ENCODE peak calls at places on chromosomes 5 and 9, in seven cellular contexts. One of them, this sample, is unnamed.
A peak's percentile ranks its signal among the peaks of the same experiment; 100 is the strongest.

GRCh38 chr5:96675882-96676281 is 13.7 kb downstream of the CAST start:
- DNase-seq in neural progenitor cell: no peak
- DNase-seq in vagina: no peak
- DNase-seq in AG04450: no peak
- DNase-seq in left ventricle myocardium inferior: no peak
- DNase-seq in A549: no peak
- DNase-seq in HCT116: no peak
- DNase-seq in this sample: no peak

GRCh38 chr5:9363026-9363793 is 182.7 kb downstream of the SEMA5A start:
- DNase-seq in A549: no peak
- DNase-seq in HCT116: no peak
- DNase-seq in left ventricle myocardium inferior: no peak
- DNase-seq in vagina: no peak
- DNase-seq in AG04450: no peak
- DNase-seq in neural progenitor cell: no peak
- DNase-seq in this sample: no peak

GRCh38 chr9:83061036-83061435 is 1.9 kb downstream of the RASEF start:
- DNase-seq in AG04450: no peak
- DNase-seq in A549: peak; percentile 44
- DNase-seq in neural progenitor cell: no peak
- DNase-seq in HCT116: no peak
- DNase-seq in vagina: no peak
- DNase-seq in left ventricle myocardium inferior: no peak
- DNase-seq in this sample: no peak

GRCh38 chr5:107542831-107543231 is 127.9 kb downstream of the EFNA5 start:
- DNase-seq in A549: peak; percentile 74
- DNase-seq in HCT116: no peak
- DNase-seq in vagina: peak; percentile 92
- DNase-seq in neural progenitor cell: no peak
- DNase-seq in left ventricle myocardium inferior: peak; percentile 74
- DNase-seq in AG04450: peak; percentile 10
- DNase-seq in this sample: peak; percentile 45

GRCh38 chr5:93800988-93801811 is 59.8 kb upstream of the POU5F2 start:
- DNase-seq in vagina: no peak
- DNase-seq in AG04450: no peak
- DNase-seq in A549: no peak
- DNase-seq in HCT116: peak; percentile 66
- DNase-seq in neural progenitor cell: peak; percentile 63
- DNase-seq in left ventricle myocardium inferior: no peak
- DNase-seq in this sample: peak; percentile 39

GRCh38 chr9:114460513-114461225 is 44.6 kb downstream of the WHRN start:
- DNase-seq in vagina: no peak
- DNase-seq in left ventricle myocardium inferior: no peak
- DNase-seq in neural progenitor cell: no peak
- DNase-seq in AG04450: no peak
- DNase-seq in HCT116: no peak
- DNase-seq in A549: no peak
- DNase-seq in this sample: no peak

GRCh38 chr5:127957701-127958190 is 125.8 kb upstream of the SLC12A2 start:
- DNase-seq in HCT116: no peak
- DNase-seq in A549: no peak
- DNase-seq in neural progenitor cell: no peak
- DNase-seq in vagina: no peak
- DNase-seq in left ventricle myocardium inferior: no peak
- DNase-seq in AG04450: no peak
- DNase-seq in this sample: no peak

GRCh38 chr5:131386779-131387178 is 122.9 kb downstream of the CDC42SE2 start:
- DNase-seq in vagina: no peak
- DNase-seq in A549: no peak
- DNase-seq in HCT116: no peak
- DNase-seq in AG04450: no peak
- DNase-seq in neural progenitor cell: no peak
- DNase-seq in left ventricle myocardium inferior: no peak
- DNase-seq in this sample: no peak

GRCh38 chr9:115213777-115214428 is 95.9 kb upstream of the TNC start:
- DNase-seq in AG04450: peak; percentile 66
- DNase-seq in vagina: no peak
- DNase-seq in A549: peak; percentile 19
- DNase-seq in left ventricle myocardium inferior: no peak
- DNase-seq in HCT116: no peak
- DNase-seq in neural progenitor cell: no peak
- DNase-seq in this sample: peak; percentile 95

GRCh38 chr9:110979636-110980035 is 58.6 kb downstream of the LPAR1 start:
- DNase-seq in neural progenitor cell: no peak
- DNase-seq in vagina: no peak
- DNase-seq in A549: no peak
- DNase-seq in left ventricle myocardium inferior: no peak
- DNase-seq in AG04450: no peak
- DNase-seq in HCT116: no peak
- DNase-seq in this sample: no peak

GRCh38 chr9:123445116-123445515 is 89.1 kb downstream of the CRB2 start:
- DNase-seq in AG04450: no peak
- DNase-seq in vagina: no peak
- DNase-seq in left ventricle myocardium inferior: no peak
- DNase-seq in A549: no peak
- DNase-seq in neural progenitor cell: no peak
- DNase-seq in HCT116: no peak
- DNase-seq in this sample: no peak

GRCh38 chr5:132488590-132488989 is 2.0 kb downstream of the IRF1 start:
- DNase-seq in A549: no peak
- DNase-seq in neural progenitor cell: no peak
- DNase-seq in left ventricle myocardium inferior: no peak
- DNase-seq in AG04450: no peak
- DNase-seq in vagina: no peak
- DNase-seq in HCT116: no peak
- DNase-seq in this sample: no peak

GRCh38 chr5:132486318-132487094 is 4.1 kb downstream of the IRF1 start:
- DNase-seq in AG04450: no peak
- DNase-seq in neural progenitor cell: no peak
- DNase-seq in vagina: peak; percentile 81
- DNase-seq in A549: no peak
- DNase-seq in HCT116: no peak
- DNase-seq in left ventricle myocardium inferior: no peak
- DNase-seq in this sample: no peak

GRCh38 chr5:132489051-132489770 is 1.4 kb downstream of the IRF1 start:
- DNase-seq in AG04450: no peak
- DNase-seq in A549: no peak
- DNase-seq in neural progenitor cell: no peak
- DNase-seq in HCT116: no peak
- DNase-seq in vagina: peak; percentile 86
- DNase-seq in left ventricle myocardium inferior: no peak
- DNase-seq in this sample: no peak

GRCh38 chr5:132487095-132487428 is 3.5 kb downstream of the IRF1 start:
- DNase-seq in AG04450: no peak
- DNase-seq in HCT116: no peak
- DNase-seq in neural progenitor cell: no peak
- DNase-seq in vagina: peak; percentile 75
- DNase-seq in left ventricle myocardium inferior: no peak
- DNase-seq in A549: no peak
- DNase-seq in this sample: no peak

GRCh38 chr5:132487841-132488555 is 2.6 kb downstream of the IRF1 start:
- DNase-seq in AG04450: no peak
- DNase-seq in neural progenitor cell: no peak
- DNase-seq in HCT116: no peak
- DNase-seq in left ventricle myocardium inferior: peak; percentile 3
- DNase-seq in vagina: peak; percentile 83
- DNase-seq in A549: no peak
- DNase-seq in this sample: no peak
- H3K27ac ChIP-seq in AG04450: no peak overlapping the region
- H3K27ac ChIP-seq in neural progenitor cell: no peak overlapping the region
- H3K27ac ChIP-seq in HCT116: no peak overlapping the region
- H3K27ac ChIP-seq in left ventricle myocardium inferior: peak overlapping the region; percentile 99
- H3K27ac ChIP-seq in vagina: peak overlapping the region; percentile 98
- H3K27ac ChIP-seq in A549: no peak overlapping the region
- H3K27ac ChIP-seq in this sample: no peak overlapping the region

GRCh38 chr5:78540335-78541057 is 108.1 kb downstream of the LHFPL2 start:
- DNase-seq in A549: no peak
- DNase-seq in AG04450: no peak
- DNase-seq in neural progenitor cell: peak; percentile 49
- DNase-seq in vagina: no peak
- DNase-seq in HCT116: no peak
- DNase-seq in left ventricle myocardium inferior: no peak
- DNase-seq in this sample: no peak
- H3K27ac ChIP-seq in A549: peak overlapping the region; percentile 58
- H3K27ac ChIP-seq in AG04450: no peak overlapping the region
- H3K27ac ChIP-seq in neural progenitor cell: no peak overlapping the region
- H3K27ac ChIP-seq in vagina: peak overlapping the region; percentile 60
- H3K27ac ChIP-seq in HCT116: no peak overlapping the region
- H3K27ac ChIP-seq in left ventricle myocardium inferior: peak overlapping the region; percentile 62
- H3K27ac ChIP-seq in this sample: no peak overlapping the region

GRCh38 chr9:21687351-21687750 is 115.1 kb upstream of the MTAP start:
- DNase-seq in left ventricle myocardium inferior: no peak
- DNase-seq in vagina: no peak
- DNase-seq in neural progenitor cell: no peak
- DNase-seq in A549: no peak
- DNase-seq in HCT116: no peak
- DNase-seq in AG04450: no peak
- DNase-seq in this sample: no peak

GRCh38 chr9:21690561-21690960 is 111.9 kb upstream of the MTAP start:
- DNase-seq in AG04450: no peak
- DNase-seq in vagina: no peak
- DNase-seq in neural progenitor cell: no peak
- DNase-seq in A549: no peak
- DNase-seq in left ventricle myocardium inferior: no peak
- DNase-seq in HCT116: no peak
- DNase-seq in this sample: no peak

GRCh38 chr9:21686738-21687137 is 115.7 kb upstream of the MTAP start:
- DNase-seq in A549: no peak
- DNase-seq in left ventricle myocardium inferior: no peak
- DNase-seq in neural progenitor cell: no peak
- DNase-seq in AG04450: no peak
- DNase-seq in vagina: no peak
- DNase-seq in HCT116: no peak
- DNase-seq in this sample: no peak

GRCh38 chr9:21689851-21690250 is 112.6 kb upstream of the MTAP start:
- DNase-seq in AG04450: no peak
- DNase-seq in left ventricle myocardium inferior: no peak
- DNase-seq in A549: no peak
- DNase-seq in neural progenitor cell: no peak
- DNase-seq in HCT116: no peak
- DNase-seq in vagina: no peak
- DNase-seq in this sample: no peak

DNA sequence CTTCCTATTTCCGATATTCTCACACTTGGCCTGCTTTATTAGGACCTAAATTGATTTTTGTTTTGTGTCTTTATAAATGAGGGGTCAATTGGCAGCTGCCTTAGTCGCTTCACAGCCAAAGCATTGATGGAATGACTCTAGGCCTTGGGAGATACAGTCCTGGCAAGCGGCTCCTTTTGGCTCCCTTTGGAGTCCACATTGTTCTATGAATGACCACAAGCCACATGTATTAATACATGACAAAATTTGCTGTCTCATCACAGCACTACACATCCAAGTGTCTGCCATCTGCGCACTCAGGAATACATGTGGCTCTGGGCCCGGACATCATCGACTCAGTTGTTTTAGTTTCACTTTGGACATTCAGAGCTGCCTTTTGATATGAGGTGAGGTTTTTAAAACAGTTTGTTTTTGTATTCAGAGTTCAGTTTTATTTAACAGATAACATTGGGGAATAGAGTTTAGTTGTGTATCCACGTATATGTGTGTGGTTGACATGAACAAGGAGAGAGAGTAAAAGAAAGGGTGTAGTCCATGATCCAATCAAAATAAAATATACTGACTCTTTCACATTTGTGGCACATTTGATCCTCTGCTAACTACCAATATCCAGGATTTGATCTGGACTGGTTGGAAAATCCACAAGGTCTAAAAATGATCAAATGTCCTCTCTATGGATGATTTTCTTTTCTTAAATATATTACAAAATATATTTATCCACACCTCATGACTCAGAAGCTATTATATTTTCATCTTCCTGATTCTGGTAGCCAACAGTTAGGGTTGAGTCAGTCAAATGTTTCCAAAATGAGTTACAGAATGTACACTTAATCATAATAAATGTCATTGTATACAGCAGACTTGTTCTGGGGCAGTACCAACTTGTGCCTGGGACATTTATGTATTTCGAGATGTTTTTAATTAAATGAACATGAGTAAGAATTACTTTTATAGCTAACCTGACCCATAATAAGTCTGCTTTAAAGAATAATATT is 114.0 kb upstream of the MTAP start:
- DNase-seq in left ventricle myocardium inferior: no peak
- DNase-seq in AG04450: no peak
- DNase-seq in A549: peak; percentile 51
- DNase-seq in HCT116: no peak
- DNase-seq in vagina: no peak
- DNase-seq in neural progenitor cell: no peak
- DNase-seq in this sample: peak; percentile 56
- H3K27ac ChIP-seq in left ventricle myocardium inferior: no peak overlapping the region
- H3K27ac ChIP-seq in AG04450: peak overlapping the region; percentile 83
- H3K27ac ChIP-seq in A549: peak overlapping the region; percentile 92
- H3K27ac ChIP-seq in HCT116: peak overlapping the region; percentile 99
- H3K27ac ChIP-seq in vagina: no peak overlapping the region
- H3K27ac ChIP-seq in neural progenitor cell: no peak overlapping the region
- H3K27ac ChIP-seq in this sample: peak overlapping the region; percentile 98

DNA sequence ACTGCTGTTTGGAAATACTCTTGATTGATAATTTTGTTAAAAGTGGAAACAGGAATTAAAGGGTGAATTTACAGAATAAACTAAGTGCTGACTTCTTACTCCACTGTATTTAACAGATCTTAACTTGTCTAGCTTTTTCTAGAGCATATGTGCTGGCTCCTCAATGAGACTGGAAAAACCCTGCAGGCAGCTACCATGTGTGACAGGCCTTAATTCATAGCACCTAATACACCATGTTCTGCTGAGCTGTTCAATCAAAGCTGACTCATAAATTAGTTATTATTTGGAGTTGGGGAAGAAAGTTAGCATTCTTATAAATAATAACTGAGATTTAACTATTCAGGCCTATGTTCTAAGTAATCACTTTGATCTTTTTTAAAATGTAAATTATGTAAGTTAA is 29.4 kb downstream of the CTNNAL1 start:
- DNase-seq in A549: no peak
- DNase-seq in HCT116: no peak
- DNase-seq in vagina: no peak
- DNase-seq in AG04450: no peak
- DNase-seq in left ventricle myocardium inferior: no peak
- DNase-seq in neural progenitor cell: no peak
- DNase-seq in this sample: no peak
- H3K27ac ChIP-seq in A549: no peak overlapping the region
- H3K27ac ChIP-seq in HCT116: no peak overlapping the region
- H3K27ac ChIP-seq in vagina: no peak overlapping the region
- H3K27ac ChIP-seq in AG04450: no peak overlapping the region
- H3K27ac ChIP-seq in left ventricle myocardium inferior: no peak overlapping the region
- H3K27ac ChIP-seq in neural progenitor cell: no peak overlapping the region
- H3K27ac ChIP-seq in this sample: no peak overlapping the region